ENCODE peak calls at places on chromosome 18, in seven cellular contexts. One of them, this sample, is unnamed.

GRCh38 chr18:30192216-30192615 is 850.3 kb downstream of the DSC3 start:
- ATAC-seq in T-cell: no peak
- ATAC-seq in lower lobe of right lung: no peak
- ATAC-seq in A549: no peak
- ATAC-seq in mucosa of descending colon: no peak
- ATAC-seq in activated CD4-positive, alpha-beta T cell treated with anti-CD3 and anti-CD28 coated beads for 36 hours: no peak
- ATAC-seq in gastrocnemius medialis: no peak
- ATAC-seq in this sample: peak

GRCh38 chr18:34929336-34929780 is 111.9 kb upstream of the MAPRE2 start:
- ATAC-seq in activated CD4-positive, alpha-beta T cell treated with anti-CD3 and anti-CD28 coated beads for 36 hours: no peak
- ATAC-seq in mucosa of descending colon: peak
- ATAC-seq in T-cell: no peak
- ATAC-seq in lower lobe of right lung: peak
- ATAC-seq in A549: peak
- ATAC-seq in gastrocnemius medialis: no peak
- ATAC-seq in this sample: no peak

GRCh38 chr18:10207682-10208081 is 246.8 kb upstream of the APCDD1 start:
- ATAC-seq in mucosa of descending colon: no peak
- ATAC-seq in gastrocnemius medialis: no peak
- ATAC-seq in lower lobe of right lung: no peak
- ATAC-seq in activated CD4-positive, alpha-beta T cell treated with anti-CD3 and anti-CD28 coated beads for 36 hours: no peak
- ATAC-seq in A549: no peak
- ATAC-seq in T-cell: no peak
- ATAC-seq in this sample: no peak

GRCh38 chr18:79503891-79504475 is 108.3 kb downstream of the NFATC1 start:
- ATAC-seq in lower lobe of right lung: no peak
- ATAC-seq in gastrocnemius medialis: no peak
- ATAC-seq in A549: no peak
- ATAC-seq in mucosa of descending colon: no peak
- ATAC-seq in T-cell: no peak
- ATAC-seq in activated CD4-positive, alpha-beta T cell treated with anti-CD3 and anti-CD28 coated beads for 36 hours: peak
- ATAC-seq in this sample: no peak

GRCh38 chr18:58694720-58695468 is 23.6 kb downstream of the MALT1 start:
- ATAC-seq in A549: no peak
- ATAC-seq in activated CD4-positive, alpha-beta T cell treated with anti-CD3 and anti-CD28 coated beads for 36 hours: no peak
- ATAC-seq in T-cell: no peak
- ATAC-seq in mucosa of descending colon: no peak
- ATAC-seq in gastrocnemius medialis: no peak
- ATAC-seq in lower lobe of right lung: no peak
- ATAC-seq in this sample: no peak

GRCh38 chr18:76545433-76546281 is 50.6 kb upstream of the ZNF516 start:
- ATAC-seq in lower lobe of right lung: peak
- ATAC-seq in gastrocnemius medialis: no peak
- ATAC-seq in T-cell: no peak
- ATAC-seq in A549: no peak
- ATAC-seq in mucosa of descending colon: no peak
- ATAC-seq in activated CD4-positive, alpha-beta T cell treated with anti-CD3 and anti-CD28 coated beads for 36 hours: no peak
- ATAC-seq in this sample: no peak

GRCh38 chr18:46335551-46336059 is 231.4 kb downstream of the HAUS1 start:
- ATAC-seq in T-cell: no peak
- ATAC-seq in A549: no peak
- ATAC-seq in gastrocnemius medialis: no peak
- ATAC-seq in lower lobe of right lung: no peak
- ATAC-seq in mucosa of descending colon: no peak
- ATAC-seq in activated CD4-positive, alpha-beta T cell treated with anti-CD3 and anti-CD28 coated beads for 36 hours: no peak
- ATAC-seq in this sample: no peak

GRCh38 chr18:76462326-76462694 is 32.7 kb downstream of the ZNF516 start:
- ATAC-seq in A549: no peak
- ATAC-seq in lower lobe of right lung: no peak
- ATAC-seq in gastrocnemius medialis: no peak
- ATAC-seq in activated CD4-positive, alpha-beta T cell treated with anti-CD3 and anti-CD28 coated beads for 36 hours: no peak
- ATAC-seq in mucosa of descending colon: no peak
- ATAC-seq in T-cell: no peak
- ATAC-seq in this sample: no peak

GRCh38 chr18:62702259-62702658 is 13.1 kb upstream of the PHLPP1 start:
- ATAC-seq in gastrocnemius medialis: no peak
- ATAC-seq in T-cell: no peak
- ATAC-seq in lower lobe of right lung: no peak
- ATAC-seq in activated CD4-positive, alpha-beta T cell treated with anti-CD3 and anti-CD28 coated beads for 36 hours: no peak
- ATAC-seq in A549: no peak
- ATAC-seq in mucosa of descending colon: no peak
- ATAC-seq in this sample: no peak

GRCh38 chr18:63216911-63217311 is 102.7 kb downstream of the BCL2 start:
- ATAC-seq in gastrocnemius medialis: no peak
- ATAC-seq in A549: no peak
- ATAC-seq in T-cell: peak
- ATAC-seq in activated CD4-positive, alpha-beta T cell treated with anti-CD3 and anti-CD28 coated beads for 36 hours: peak
- ATAC-seq in mucosa of descending colon: peak
- ATAC-seq in lower lobe of right lung: no peak
- ATAC-seq in this sample: no peak

GRCh38 chr18:59272971-59273935 is at the start of gene RAX:
- ATAC-seq in mucosa of descending colon: no peak
- ATAC-seq in lower lobe of right lung: peak
- ATAC-seq in gastrocnemius medialis: no peak
- ATAC-seq in T-cell: no peak
- ATAC-seq in A549: peak
- ATAC-seq in activated CD4-positive, alpha-beta T cell treated with anti-CD3 and anti-CD28 coated beads for 36 hours: peak
- ATAC-seq in this sample: peak

GRCh38 chr18:59783138-59783537 is 85.9 kb upstream of the CCBE1 start:
- ATAC-seq in mucosa of descending colon: peak
- ATAC-seq in A549: peak
- ATAC-seq in gastrocnemius medialis: no peak
- ATAC-seq in T-cell: no peak
- ATAC-seq in lower lobe of right lung: no peak
- ATAC-seq in activated CD4-positive, alpha-beta T cell treated with anti-CD3 and anti-CD28 coated beads for 36 hours: no peak
- ATAC-seq in this sample: no peak

GRCh38 chr18:26424428-26425147 is 123.8 kb downstream of the KCTD1 start:
- ATAC-seq in A549: no peak
- ATAC-seq in gastrocnemius medialis: no peak
- ATAC-seq in mucosa of descending colon: no peak
- ATAC-seq in activated CD4-positive, alpha-beta T cell treated with anti-CD3 and anti-CD28 coated beads for 36 hours: no peak
- ATAC-seq in lower lobe of right lung: no peak
- ATAC-seq in T-cell: no peak
- ATAC-seq in this sample: peak

GRCh38 chr18:34723143-34723542 is 13.0 kb downstream of the DTNA start:
- ATAC-seq in T-cell: no peak
- ATAC-seq in gastrocnemius medialis: no peak
- ATAC-seq in mucosa of descending colon: no peak
- ATAC-seq in A549: no peak
- ATAC-seq in activated CD4-positive, alpha-beta T cell treated with anti-CD3 and anti-CD28 coated beads for 36 hours: no peak
- ATAC-seq in lower lobe of right lung: no peak
- ATAC-seq in this sample: no peak

GRCh38 chr18:62328775-62329525 is 3.8 kb downstream of the TNFRSF11A start:
- ATAC-seq in gastrocnemius medialis: no peak
- ATAC-seq in activated CD4-positive, alpha-beta T cell treated with anti-CD3 and anti-CD28 coated beads for 36 hours: no peak
- ATAC-seq in A549: no peak
- ATAC-seq in T-cell: no peak
- ATAC-seq in lower lobe of right lung: no peak
- ATAC-seq in mucosa of descending colon: peak
- ATAC-seq in this sample: no peak

GRCh38 chr18:49476664-49477411 is 10.2 kb downstream of the C18orf32 start:
- ATAC-seq in mucosa of descending colon: peak
- ATAC-seq in T-cell: no peak
- ATAC-seq in gastrocnemius medialis: peak
- ATAC-seq in activated CD4-positive, alpha-beta T cell treated with anti-CD3 and anti-CD28 coated beads for 36 hours: peak
- ATAC-seq in lower lobe of right lung: peak
- ATAC-seq in A549: peak
- ATAC-seq in this sample: peak

GRCh38 chr18:59582395-59582794 is 114.8 kb downstream of the CCBE1 start:
- ATAC-seq in T-cell: no peak
- ATAC-seq in gastrocnemius medialis: no peak
- ATAC-seq in lower lobe of right lung: peak
- ATAC-seq in A549: no peak
- ATAC-seq in mucosa of descending colon: no peak
- ATAC-seq in activated CD4-positive, alpha-beta T cell treated with anti-CD3 and anti-CD28 coated beads for 36 hours: no peak
- ATAC-seq in this sample: no peak

GRCh38 chr18:58091099-58091611 is 47.1 kb downstream of the NEDD4L start:
- ATAC-seq in A549: peak
- ATAC-seq in lower lobe of right lung: peak
- ATAC-seq in gastrocnemius medialis: no peak
- ATAC-seq in activated CD4-positive, alpha-beta T cell treated with anti-CD3 and anti-CD28 coated beads for 36 hours: peak
- ATAC-seq in mucosa of descending colon: peak
- ATAC-seq in T-cell: no peak
- ATAC-seq in this sample: peak

GRCh38 chr18:12606592-12607315 is 51.2 kb downstream of the SPIRE1 start:
- ATAC-seq in gastrocnemius medialis: peak
- ATAC-seq in mucosa of descending colon: peak
- ATAC-seq in lower lobe of right lung: peak
- ATAC-seq in T-cell: no peak
- ATAC-seq in A549: peak
- ATAC-seq in activated CD4-positive, alpha-beta T cell treated with anti-CD3 and anti-CD28 coated beads for 36 hours: peak
- ATAC-seq in this sample: peak

GRCh38 chr18:14026199-14026598 is 106.0 kb downstream of the ZNF519 start:
- ATAC-seq in activated CD4-positive, alpha-beta T cell treated with anti-CD3 and anti-CD28 coated beads for 36 hours: no peak
- ATAC-seq in mucosa of descending colon: peak
- ATAC-seq in gastrocnemius medialis: no peak
- ATAC-seq in T-cell: no peak
- ATAC-seq in A549: no peak
- ATAC-seq in lower lobe of right lung: no peak
- ATAC-seq in this sample: no peak

GRCh38 chr18:35732652-35733051 is 151.1 kb downstream of the GALNT1 start:
- ATAC-seq in A549: no peak
- ATAC-seq in mucosa of descending colon: no peak
- ATAC-seq in activated CD4-positive, alpha-beta T cell treated with anti-CD3 and anti-CD28 coated beads for 36 hours: no peak
- ATAC-seq in T-cell: no peak
- ATAC-seq in gastrocnemius medialis: no peak
- ATAC-seq in lower lobe of right lung: no peak
- ATAC-seq in this sample: no peak

GRCh38 chr18:159037-159652 is 788 bp downstream of the USP14 start:
- ATAC-seq in gastrocnemius medialis: no peak
- ATAC-seq in A549: peak
- ATAC-seq in activated CD4-positive, alpha-beta T cell treated with anti-CD3 and anti-CD28 coated beads for 36 hours: no peak
- ATAC-seq in mucosa of descending colon: no peak
- ATAC-seq in lower lobe of right lung: peak
- ATAC-seq in T-cell: no peak
- ATAC-seq in this sample: no peak

GRCh38 chr18:395481-396250 is 104.8 kb downstream of the COLEC12 start:
- ATAC-seq in activated CD4-positive, alpha-beta T cell treated with anti-CD3 and anti-CD28 coated beads for 36 hours: no peak
- ATAC-seq in lower lobe of right lung: no peak
- ATAC-seq in gastrocnemius medialis: no peak
- ATAC-seq in T-cell: no peak
- ATAC-seq in A549: no peak
- ATAC-seq in mucosa of descending colon: no peak
- ATAC-seq in this sample: no peak

GRCh38 chr18:72160504-72161445 is 383.4 kb downstream of the CBLN2 start:
- ATAC-seq in A549: no peak
- ATAC-seq in gastrocnemius medialis: no peak
- ATAC-seq in T-cell: no peak
- ATAC-seq in lower lobe of right lung: no peak
- ATAC-seq in activated CD4-positive, alpha-beta T cell treated with anti-CD3 and anti-CD28 coated beads for 36 hours: peak
- ATAC-seq in mucosa of descending colon: no peak
- ATAC-seq in this sample: peak

GRCh38 chr18:67342159-67342558 is 174.4 kb downstream of the DSEL start:
- ATAC-seq in mucosa of descending colon: no peak
- ATAC-seq in T-cell: no peak
- ATAC-seq in A549: no peak
- ATAC-seq in gastrocnemius medialis: no peak
- ATAC-seq in lower lobe of right lung: no peak
- ATAC-seq in activated CD4-positive, alpha-beta T cell treated with anti-CD3 and anti-CD28 coated beads for 36 hours: no peak
- ATAC-seq in this sample: no peak

GRCh38 chr18:72075040-72075439 is 469.1 kb downstream of the CBLN2 start:
- ATAC-seq in gastrocnemius medialis: no peak
- ATAC-seq in mucosa of descending colon: peak
- ATAC-seq in T-cell: no peak
- ATAC-seq in lower lobe of right lung: no peak
- ATAC-seq in activated CD4-positive, alpha-beta T cell treated with anti-CD3 and anti-CD28 coated beads for 36 hours: no peak
- ATAC-seq in A549: no peak
- ATAC-seq in this sample: no peak

GRCh38 chr18:77079088-77079487 is 53.5 kb downstream of the MBP start:
- ATAC-seq in lower lobe of right lung: no peak
- ATAC-seq in T-cell: no peak
- ATAC-seq in A549: no peak
- ATAC-seq in gastrocnemius medialis: no peak
- ATAC-seq in activated CD4-positive, alpha-beta T cell treated with anti-CD3 and anti-CD28 coated beads for 36 hours: no peak
- ATAC-seq in mucosa of descending colon: no peak
- ATAC-seq in this sample: no peak

GRCh38 chr18:68498185-68498584 is 216.7 kb downstream of the TMX3 start:
- ATAC-seq in A549: no peak
- ATAC-seq in mucosa of descending colon: no peak
- ATAC-seq in T-cell: no peak
- ATAC-seq in lower lobe of right lung: no peak
- ATAC-seq in activated CD4-positive, alpha-beta T cell treated with anti-CD3 and anti-CD28 coated beads for 36 hours: no peak
- ATAC-seq in gastrocnemius medialis: no peak
- ATAC-seq in this sample: no peak

This sample was measured in esophagus mucosa.